ENCODE peak calls at places on chromosomes 7 and 10, in four cellular contexts. X, B, P and U are unnamed samples.

GRCh38 chr7:142300689-142301088 is 42.8 kb upstream of the PRSS58 start:
- DNase-seq in B (peak; percentile 88), X (peak; percentile 52), P (no peak), U (no peak)

GRCh38 chr10:29035721-29036120 is 253.1 kb upstream of the LYZL1 start:
- DNase-seq in X (no peak), P (no peak), B (no peak), U (no peak)

GRCh38 chr7:47142169-47142866 is 439.6 kb downstream of the TNS3 start:
- DNase-seq in X (no peak), B (no peak), P (no peak), U (no peak)

GRCh38 chr7:26449175-26450165 is 157.8 kb downstream of the SNX10 start:
- DNase-seq in B (no peak), X (no peak), P (no peak), U (peak; percentile 34)

GRCh38 chr7:148975896-148976295 is 52.4 kb downstream of the PDIA4 start:
- DNase-seq in X (no peak), B (no peak), P (no peak), U (no peak)

GRCh38 chr7:157276731-157277562 is 59.9 kb upstream of the DNAJB6 start:
- DNase-seq in X (no peak), P (peak; percentile 63), B (peak; percentile 28), U (peak; percentile 67)

GRCh38 chr7:74625446-74625845 is 32.1 kb upstream of the GTF2I start:
- DNase-seq in B (peak; percentile 70), P (no peak), X (no peak), U (peak; percentile 81)

GRCh38 chr10:12243860-12244620 is 48.1 kb downstream of the CDC123 start:
- DNase-seq in P (no peak), X (no peak), B (no peak), U (no peak)

GRCh38 chr7:46033592-46033991 is 112.5 kb upstream of the IGFBP3 start:
- DNase-seq in X (no peak), B (no peak), P (no peak), U (no peak)